ENCODE peak calls at places on chromosomes 11 and 22, in six cellular contexts. U is effector memory CD4-positive, alpha-beta T cell; M is lower lobe of right lung; G is SJSA1; L is A673; D is Peyer's patch. W is an unnamed sample. For H3K4me1, the result is how much of the 10 kb centered on the place peaks cover.

GRCh38 chr22:49049691-49050090 is 778.0 kb downstream of the BRD1 start:
- DNase-seq in U (no peak), M (no peak), G (no peak), L (no peak), D (no peak), W (no peak)

GRCh38 chr11:20415432-20415831 is 27.9 kb downstream of the PRMT3 start:
- DNase-seq in U (no peak), M (no peak), G (no peak), L (no peak), D (no peak), W (no peak)

GRCh38 chr11:66881436-66881835 is 24.6 kb downstream of the LRFN4 start:
- DNase-seq in U (no peak), M (no peak), G (no peak), L (no peak), D (no peak), W (no peak)

GRCh38 chr11:116492600-116492999 is 280.2 kb downstream of the BUD13 start:
- DNase-seq in U (no peak), M (no peak), G (no peak), L (no peak), D (no peak), W (no peak)

GRCh38 chr11:3853935-3854659 is 1.4 kb upstream of the STIM1 start:
- DNase-seq in U (peak), M (peak), G (no peak), L (no peak), D (peak), W (peak)

GRCh38 chr11:72519220-72519881 is 85.0 kb upstream of the CLPB start:
- DNase-seq in U (no peak), M (no peak), G (no peak), L (no peak), D (no peak), W (no peak)

GRCh38 chr11:67996622-67997459 is 7.1 kb downstream of the UNC93B1 start:
- DNase-seq in U (no peak), M (peak), G (peak), L (peak), D (peak), W (peak)

GRCh38 chr11:69537855-69538640 is 56.6 kb downstream of the LINC01488 start:
- DNase-seq in U (no peak), M (no peak), G (no peak), L (no peak), D (no peak), W (no peak)

GRCh38 chr11:129278586-129279319 is 86.6 kb upstream of the ARHGAP32 start:
- DNase-seq in U (no peak), M (peak), G (no peak), L (peak), D (no peak), W (no peak)

GRCh38 chr11:43825217-43825816 is 55.3 kb upstream of the ALKBH3 start:
- DNase-seq in U (no peak), M (no peak), G (no peak), L (peak), D (no peak), W (peak)

GRCh38 chr11:111466615-111467014 is 45.6 kb downstream of the BTG4 start:
- DNase-seq in U (no peak), M (no peak), G (no peak), L (no peak), D (no peak), W (no peak)

GRCh38 chr22:19228174-19228573 is 49.6 kb upstream of the SLC25A1 start:
- DNase-seq in U (no peak), M (no peak), G (no peak), L (no peak), D (no peak), W (no peak)

GRCh38 chr11:112348480-112349029 is 87.9 kb upstream of the PLET1 start:
- DNase-seq in U (no peak), M (no peak), G (no peak), L (no peak), D (no peak), W (no peak)

GRCh38 chr11:62573006-62573591 is 592 bp downstream of the EEF1G start:
- DNase-seq in U (no peak), M (no peak), G (no peak), L (peak), D (no peak), W (peak)

GRCh38 chr22:42805998-42806481 is 51.0 kb downstream of the ARFGAP3 start:
- DNase-seq in U (no peak), M (no peak), G (peak), L (no peak), D (no peak), W (peak)

GRCh38 chr22:45084400-45084920 is 74.7 kb upstream of the PHF21B start:
- DNase-seq in U (no peak), M (no peak), G (no peak), L (no peak), D (no peak), W (no peak)

GRCh38 chr11:121152764-121153163 is 51.7 kb downstream of the TECTA start:
- DNase-seq in U (no peak), M (no peak), G (no peak), L (no peak), D (no peak), W (no peak)

GRCh38 chr11:93585758-93586157 is 42.6 kb upstream of the SMCO4 start:
- DNase-seq in U (no peak), M (no peak), G (no peak), L (no peak), D (no peak), W (no peak)

GRCh38 chr11:101867951-101868350 is 46.9 kb upstream of the CEP126 start:
- DNase-seq in U (no peak), M (no peak), G (no peak), L (no peak), D (no peak), W (no peak)

GRCh38 chr11:101863361-101863760 is 51.4 kb upstream of the CEP126 start:
- DNase-seq in U (no peak), M (no peak), G (no peak), L (peak), D (no peak), W (no peak)

GRCh38 chr11:101864098-101864497 is 50.7 kb upstream of the CEP126 start:
- DNase-seq in U (no peak), M (no peak), G (no peak), L (no peak), D (no peak), W (no peak)

GRCh38 chr11:101870510-101870909 is 44.3 kb upstream of the CEP126 start:
- DNase-seq in U (no peak), M (no peak), G (no peak), L (no peak), D (no peak), W (no peak)

GRCh38 chr11:101866619-101867491 is 48.0 kb upstream of the CEP126 start:
- DNase-seq in U (no peak), M (no peak), G (no peak), L (no peak), D (no peak), W (no peak)
- H3K27ac ChIP-seq in U (no peak), M (no peak), G (no peak), L (no peak), D (no peak), W (no peak)

DNA sequence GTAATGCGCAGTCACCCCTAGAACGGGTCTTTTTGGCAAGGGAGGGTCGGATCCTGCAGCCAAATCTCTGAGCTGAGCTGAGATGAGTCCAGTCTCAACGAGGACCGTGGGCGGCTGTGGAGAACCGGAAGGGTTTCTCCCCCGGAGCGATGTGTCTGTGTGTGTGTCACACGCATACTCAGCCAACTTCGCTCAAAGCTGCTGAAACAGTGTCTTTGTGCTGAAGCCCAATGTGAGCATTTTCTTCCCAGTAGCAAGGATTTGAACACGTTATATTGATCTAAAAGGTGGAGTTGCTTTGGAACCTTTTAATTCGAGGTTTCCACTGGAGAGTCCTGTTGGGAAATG is 1.4 kb upstream of the CELSR1 start:
- DNase-seq in U (no peak), M (no peak), G (no peak), L (peak), D (no peak), W (no peak)
- H3K4me3 ChIP-seq in U (no peak), M (peak), G (peak), L (peak), D (no peak), W (no peak)

GRCh38 chr11:63845305-63845704 is 6.4 kb downstream of the MARK2 start:
- DNase-seq in U (no peak), M (no peak), G (no peak), L (no peak), D (no peak), W (no peak)

GRCh38 chr11:63845911-63846310 is 7.0 kb downstream of the MARK2 start:
- DNase-seq in U (no peak), M (no peak), G (no peak), L (no peak), D (no peak), W (no peak)

GRCh38 chr11:63840356-63841060 is 1.6 kb downstream of the MARK2 start:
- DNase-seq in U (no peak), M (no peak), G (no peak), L (no peak), D (no peak), W (no peak)

GRCh38 chr11:63841554-63841953 is 2.6 kb downstream of the MARK2 start:
- DNase-seq in U (no peak), M (peak), G (peak), L (peak), D (no peak), W (no peak)

DNA sequence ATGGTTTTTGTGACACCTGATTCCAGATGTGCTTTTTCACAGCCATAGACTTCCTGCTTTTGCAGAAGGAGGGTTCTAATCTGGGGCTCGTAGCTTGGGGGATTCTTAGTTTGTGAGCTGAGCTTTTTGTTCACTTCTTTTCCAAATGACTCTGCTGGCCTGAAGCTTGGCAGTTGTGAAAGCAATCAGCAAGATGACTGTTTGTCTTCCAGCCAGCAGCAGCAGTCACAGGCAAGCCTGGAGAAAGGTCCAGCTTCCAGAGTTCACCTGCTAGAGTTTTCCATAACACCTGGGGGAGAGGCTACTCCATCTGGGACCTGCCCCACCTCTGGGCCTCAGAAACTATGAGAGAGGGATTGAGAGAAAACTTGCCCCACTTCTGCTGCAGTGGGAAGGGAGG is 4.1 kb downstream of the MARK2 start:
- DNase-seq in U (no peak), M (no peak), G (no peak), L (no peak), D (no peak), W (no peak)
- H3K4me1 ChIP-seq in U (under half), M (half or more), G (under half), L (under half), D (under half), W (under half)

DNA sequence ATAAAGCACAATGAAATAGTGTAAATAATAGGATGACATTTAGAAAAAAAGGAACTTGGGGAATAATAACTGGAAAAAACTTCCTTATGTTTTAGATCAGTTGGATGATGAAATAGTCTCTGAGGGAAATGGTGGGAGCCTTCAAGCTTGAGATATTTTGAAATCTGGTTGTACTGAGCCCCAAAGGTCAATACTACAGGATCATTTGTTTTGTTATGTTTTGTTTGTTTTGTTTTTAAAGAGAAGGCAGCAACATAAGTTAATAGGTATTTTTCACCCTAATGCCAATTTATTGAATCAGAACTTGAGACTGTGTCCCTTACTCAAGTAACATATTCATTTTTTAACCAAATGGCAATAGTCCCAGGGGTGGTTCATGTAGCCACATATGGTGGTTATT is 393.1 kb downstream of the ETS1 start:
- DNase-seq in U (no peak), M (no peak), G (no peak), L (no peak), D (no peak), W (no peak)
- H3K27ac ChIP-seq in U (no peak), M (no peak), G (no peak), L (no peak), D (no peak), W (no peak)

DNA sequence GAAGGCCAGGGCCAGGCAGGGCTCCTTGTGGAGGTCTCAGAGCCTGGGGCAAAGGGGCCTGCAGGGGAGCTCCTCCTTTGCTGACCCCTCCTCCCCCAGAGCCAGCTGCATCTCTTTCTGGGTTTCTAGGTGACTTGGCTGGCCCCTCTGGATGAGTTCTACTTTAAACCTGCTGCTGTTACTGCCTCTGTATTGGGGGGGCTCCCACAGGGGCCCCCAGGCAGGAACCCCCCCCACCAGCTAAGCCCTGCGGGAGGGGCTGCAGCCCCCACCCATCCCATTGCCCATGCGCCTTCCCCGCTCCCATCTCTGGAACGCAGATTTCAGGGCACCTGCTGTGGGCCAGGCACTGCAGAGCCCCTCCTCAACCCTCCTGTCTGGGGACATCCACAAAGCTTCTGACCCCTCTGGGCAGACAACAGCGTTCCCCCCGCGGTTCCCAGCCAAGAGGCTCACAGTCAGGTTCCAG is 890 bp upstream of the PLCB3 start:
- DNase-seq in U (no peak), M (no peak), G (no peak), L (no peak), D (no peak), W (no peak)
- H3K4me3 ChIP-seq in U (peak), M (peak), G (peak), L (peak), D (peak), W (peak)

W was measured in SJCRH30.